ENCODE peak calls at places on chromosome 6, in seven cellular contexts. One of them, this sample, is unnamed.

GRCh38 chr6:157230971-157231370 is 92.3 kb downstream of the TMEM242 start:
- DNase-seq in PC-9: no peak
- DNase-seq in heart left ventricle: peak; percentile 21
- DNase-seq in sigmoid colon: peak; percentile 46
- DNase-seq in ascending aorta: peak; percentile 38
- DNase-seq in upper lobe of right lung: peak; percentile 40
- DNase-seq in fibroblast of pulmonary artery: no peak
- DNase-seq in this sample: no peak

GRCh38 chr6:135902756-135903331 is 51.3 kb downstream of the PDE7B start:
- DNase-seq in PC-9: no peak
- DNase-seq in heart left ventricle: no peak
- DNase-seq in fibroblast of pulmonary artery: peak; percentile 44
- DNase-seq in upper lobe of right lung: no peak
- DNase-seq in ascending aorta: no peak
- DNase-seq in sigmoid colon: no peak
- DNase-seq in this sample: peak; percentile 6

GRCh38 chr6:105072799-105073199 is 107.0 kb downstream of the POPDC3 start:
- DNase-seq in fibroblast of pulmonary artery: peak; percentile 35
- DNase-seq in sigmoid colon: no peak
- DNase-seq in PC-9: peak; percentile 74
- DNase-seq in heart left ventricle: no peak
- DNase-seq in upper lobe of right lung: no peak
- DNase-seq in ascending aorta: no peak
- DNase-seq in this sample: peak; percentile 88

GRCh38 chr6:12066297-12066696 is 54.2 kb downstream of the HIVEP1 start:
- DNase-seq in upper lobe of right lung: no peak
- DNase-seq in ascending aorta: no peak
- DNase-seq in heart left ventricle: no peak
- DNase-seq in fibroblast of pulmonary artery: peak; percentile 39
- DNase-seq in PC-9: no peak
- DNase-seq in sigmoid colon: no peak
- DNase-seq in this sample: no peak

GRCh38 chr6:159728552-159728951 is 1.2 kb downstream of the WTAP start:
- DNase-seq in fibroblast of pulmonary artery: no peak
- DNase-seq in heart left ventricle: no peak
- DNase-seq in ascending aorta: no peak
- DNase-seq in sigmoid colon: no peak
- DNase-seq in upper lobe of right lung: no peak
- DNase-seq in PC-9: no peak
- DNase-seq in this sample: no peak

GRCh38 chr6:130575971-130576370 is 210.2 kb downstream of the TMEM200A start:
- DNase-seq in upper lobe of right lung: no peak
- DNase-seq in sigmoid colon: no peak
- DNase-seq in heart left ventricle: no peak
- DNase-seq in PC-9: no peak
- DNase-seq in ascending aorta: no peak
- DNase-seq in fibroblast of pulmonary artery: no peak
- DNase-seq in this sample: no peak

GRCh38 chr6:166688901-166689300 is 61.9 kb upstream of the RPS6KA2 start:
- DNase-seq in upper lobe of right lung: peak; percentile 32
- DNase-seq in fibroblast of pulmonary artery: no peak
- DNase-seq in heart left ventricle: no peak
- DNase-seq in PC-9: no peak
- DNase-seq in ascending aorta: no peak
- DNase-seq in sigmoid colon: no peak
- DNase-seq in this sample: no peak

GRCh38 chr6:76073281-76073680 is 819 bp upstream of the IMPG1 start:
- DNase-seq in sigmoid colon: no peak
- DNase-seq in fibroblast of pulmonary artery: no peak
- DNase-seq in heart left ventricle: no peak
- DNase-seq in ascending aorta: no peak
- DNase-seq in PC-9: no peak
- DNase-seq in upper lobe of right lung: no peak
- DNase-seq in this sample: no peak

GRCh38 chr6:128139519-128139918 is 238.7 kb upstream of the THEMIS start:
- DNase-seq in sigmoid colon: no peak
- DNase-seq in PC-9: no peak
- DNase-seq in upper lobe of right lung: no peak
- DNase-seq in ascending aorta: no peak
- DNase-seq in fibroblast of pulmonary artery: peak; percentile 58
- DNase-seq in heart left ventricle: no peak
- DNase-seq in this sample: peak; percentile 72

GRCh38 chr6:2858678-2859324 is 17.1 kb upstream of the SERPINB1 start:
- DNase-seq in heart left ventricle: no peak
- DNase-seq in PC-9: no peak
- DNase-seq in fibroblast of pulmonary artery: peak; percentile 24
- DNase-seq in sigmoid colon: no peak
- DNase-seq in ascending aorta: no peak
- DNase-seq in upper lobe of right lung: no peak
- DNase-seq in this sample: no peak

DNA sequence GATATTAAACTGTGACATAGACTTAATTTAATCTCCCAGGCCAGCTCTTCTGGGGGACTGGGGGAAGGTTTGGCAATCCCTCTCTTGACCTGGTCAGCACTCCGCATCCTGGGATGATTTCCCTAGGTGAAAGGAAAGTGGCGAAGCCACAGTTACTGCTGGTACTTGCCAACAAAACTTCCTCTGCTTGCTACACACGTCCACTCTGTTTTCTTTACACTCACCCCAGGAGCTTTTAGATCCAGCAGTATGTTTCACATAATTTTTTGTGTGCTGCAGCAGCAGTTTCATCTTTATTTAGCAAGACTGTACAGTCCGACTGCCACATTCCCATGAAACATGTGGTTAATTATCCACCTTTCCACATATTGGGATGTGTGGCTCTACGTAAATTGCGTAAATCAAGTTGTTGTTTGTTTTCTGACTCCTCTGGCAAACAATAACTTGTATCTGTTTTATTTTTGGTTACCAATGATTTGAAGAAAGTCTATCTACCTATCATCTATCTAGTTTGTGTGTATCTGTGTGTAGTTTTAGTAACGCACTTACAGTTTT is 284.0 kb downstream of the PHF3 start:
- DNase-seq in heart left ventricle: no peak
- DNase-seq in upper lobe of right lung: no peak
- DNase-seq in fibroblast of pulmonary artery: peak; percentile 3
- DNase-seq in sigmoid colon: no peak
- DNase-seq in PC-9: no peak
- DNase-seq in ascending aorta: no peak
- DNase-seq in this sample: no peak
- H3K4me3 ChIP-seq in heart left ventricle: no peak overlapping the region
- H3K4me3 ChIP-seq in upper lobe of right lung: no peak overlapping the region
- H3K4me3 ChIP-seq in fibroblast of pulmonary artery: no peak overlapping the region
- H3K4me3 ChIP-seq in sigmoid colon: no peak overlapping the region
- H3K4me3 ChIP-seq in PC-9: no peak overlapping the region
- H3K4me3 ChIP-seq in ascending aorta: no peak overlapping the region
- H3K4me3 ChIP-seq in this sample: no peak overlapping the region

GRCh38 chr6:121884056-121884455 is 448.6 kb downstream of the GJA1 start:
- DNase-seq in ascending aorta: no peak
- DNase-seq in fibroblast of pulmonary artery: no peak
- DNase-seq in sigmoid colon: no peak
- DNase-seq in heart left ventricle: no peak
- DNase-seq in upper lobe of right lung: no peak
- DNase-seq in PC-9: no peak
- DNase-seq in this sample: no peak
- TF ChIP-seq CTCF in ascending aorta: no peak
- TF ChIP-seq CTCF in fibroblast of pulmonary artery: no peak
- TF ChIP-seq CTCF in sigmoid colon: no peak
- TF ChIP-seq CTCF in heart left ventricle: no peak
- TF ChIP-seq CTCF in upper lobe of right lung: no peak
- TF ChIP-seq CTCF in PC-9: no peak
- TF ChIP-seq CTCF in this sample: no peak

DNA sequence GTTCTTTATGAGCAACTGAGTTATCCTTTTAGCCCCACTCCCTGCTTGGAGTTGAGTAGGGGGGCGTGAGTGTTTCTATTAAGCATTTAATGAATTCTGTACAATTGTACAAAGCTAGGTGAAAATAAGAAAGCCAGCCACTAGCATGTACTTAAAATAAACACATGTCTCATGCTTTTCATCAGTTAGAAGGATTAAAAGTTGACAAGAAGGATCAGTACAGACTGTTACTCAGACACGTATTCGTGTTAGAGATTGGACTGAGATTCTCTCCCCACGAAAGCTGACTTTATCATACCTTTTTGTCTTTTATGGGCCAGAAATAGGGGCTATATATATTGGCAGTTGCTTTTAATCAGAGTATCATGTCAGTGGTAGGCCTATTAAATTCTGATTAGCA is 1.7 kb downstream of the HSF2 start:
- DNase-seq in ascending aorta: no peak
- DNase-seq in fibroblast of pulmonary artery: no peak
- DNase-seq in sigmoid colon: no peak
- DNase-seq in heart left ventricle: no peak
- DNase-seq in PC-9: no peak
- DNase-seq in upper lobe of right lung: no peak
- DNase-seq in this sample: no peak
- H3K4me3 ChIP-seq in ascending aorta: peak overlapping the region; percentile 84
- H3K4me3 ChIP-seq in fibroblast of pulmonary artery: peak overlapping the region; percentile 99
- H3K4me3 ChIP-seq in sigmoid colon: peak overlapping the region; percentile 94
- H3K4me3 ChIP-seq in heart left ventricle: peak overlapping the region; percentile 84
- H3K4me3 ChIP-seq in PC-9: peak overlapping the region; percentile 93
- H3K4me3 ChIP-seq in upper lobe of right lung: peak overlapping the region; percentile 99
- H3K4me3 ChIP-seq in this sample: no peak overlapping the region

GRCh38 chr6:168388641-168389633 is 52.0 kb upstream of the SMOC2 start:
- DNase-seq in PC-9: no peak
- DNase-seq in fibroblast of pulmonary artery: no peak
- DNase-seq in sigmoid colon: no peak
- DNase-seq in heart left ventricle: no peak
- DNase-seq in upper lobe of right lung: no peak
- DNase-seq in ascending aorta: no peak
- DNase-seq in this sample: no peak
- TF ChIP-seq CTCF in PC-9: no peak
- TF ChIP-seq CTCF in fibroblast of pulmonary artery: no peak
- TF ChIP-seq CTCF in sigmoid colon: no peak
- TF ChIP-seq CTCF in heart left ventricle: no peak
- TF ChIP-seq CTCF in upper lobe of right lung: no peak
- TF ChIP-seq CTCF in ascending aorta: no peak
- TF ChIP-seq CTCF in this sample: no peak

GRCh38 chr6:53349209-53349693 is 501 bp upstream of the ELOVL5 start:
- DNase-seq in ascending aorta: no peak
- DNase-seq in upper lobe of right lung: no peak
- DNase-seq in fibroblast of pulmonary artery: no peak
- DNase-seq in sigmoid colon: no peak
- DNase-seq in PC-9: no peak
- DNase-seq in heart left ventricle: no peak
- DNase-seq in this sample: no peak

GRCh38 chr6:53347921-53348435 is 772 bp downstream of the ELOVL5 start:
- DNase-seq in sigmoid colon: peak; percentile 91
- DNase-seq in heart left ventricle: peak; percentile 81
- DNase-seq in fibroblast of pulmonary artery: peak; percentile 67
- DNase-seq in PC-9: no peak
- DNase-seq in upper lobe of right lung: peak; percentile 86
- DNase-seq in ascending aorta: peak; percentile 85
- DNase-seq in this sample: no peak

GRCh38 chr6:53347250-53347920 is 1.4 kb downstream of the ELOVL5 start:
- DNase-seq in sigmoid colon: no peak
- DNase-seq in ascending aorta: no peak
- DNase-seq in PC-9: peak; percentile 63
- DNase-seq in upper lobe of right lung: no peak
- DNase-seq in fibroblast of pulmonary artery: peak; percentile 60
- DNase-seq in heart left ventricle: no peak
- DNase-seq in this sample: peak; percentile 47

GRCh38 chr6:53344993-53345392 is 3.8 kb downstream of the ELOVL5 start:
- DNase-seq in PC-9: no peak
- DNase-seq in heart left ventricle: no peak
- DNase-seq in upper lobe of right lung: no peak
- DNase-seq in fibroblast of pulmonary artery: no peak
- DNase-seq in sigmoid colon: no peak
- DNase-seq in ascending aorta: no peak
- DNase-seq in this sample: no peak

GRCh38 chr6:53348436-53349208 is at the start of gene ELOVL5:
- DNase-seq in heart left ventricle: peak; percentile 98
- DNase-seq in upper lobe of right lung: peak; percentile 98
- DNase-seq in PC-9: peak; percentile 81
- DNase-seq in ascending aorta: peak; percentile 100
- DNase-seq in sigmoid colon: peak; percentile 99
- DNase-seq in fibroblast of pulmonary artery: peak; percentile 99
- DNase-seq in this sample: peak; percentile 88
- H3K4me3 ChIP-seq in heart left ventricle: peak within 1 kb of the TSS; percentile 98
- H3K4me3 ChIP-seq in upper lobe of right lung: peak within 1 kb of the TSS; percentile 96
- H3K4me3 ChIP-seq in PC-9: peak within 1 kb of the TSS; percentile 73
- H3K4me3 ChIP-seq in ascending aorta: peak within 1 kb of the TSS; percentile 93
- H3K4me3 ChIP-seq in sigmoid colon: peak within 1 kb of the TSS; percentile 90
- H3K4me3 ChIP-seq in fibroblast of pulmonary artery: peak within 1 kb of the TSS; percentile 88
- H3K4me3 ChIP-seq in this sample: peak within 1 kb of the TSS; percentile 86